ENCODE peak calls at places on chromosomes 12 and 14, in six cellular contexts. T is endothelial cell of umbilical vein, U is GM12878, P is H1, M is HepG2, D is A549. R is an unnamed sample.
A peak's percentile ranks its signal among the peaks of the same experiment; 100 is the strongest.

GRCh38 chr12:124194521-124195225 is 100.2 kb upstream of the RFLNA start:
- DNase-seq in T (no peak), P (no peak), U (no peak), M (no peak), D (no peak), R (no peak)

GRCh38 chr14:55600784-55601561 is 21.0 kb downstream of the KTN1 start:
- DNase-seq in D (peak; percentile 21), M (no peak), T (peak; percentile 56), U (no peak), P (no peak), R (no peak)

GRCh38 chr14:103146141-103146709 is 23.0 kb downstream of the TNFAIP2 start:
- DNase-seq in D (no peak), M (no peak), P (no peak), U (no peak), T (no peak), R (no peak)

GRCh38 chr14:65117795-65118746 is 15.8 kb upstream of the MAX start:
- DNase-seq in M (no peak), U (no peak), T (no peak), P (no peak), D (no peak), R (no peak)

GRCh38 chr14:39488600-39488999 is 56.4 kb upstream of the FBXO33 start:
- DNase-seq in M (no peak), T (no peak), P (no peak), D (no peak), U (no peak), R (no peak)

GRCh38 chr12:73863541-73863940 is 674.1 kb upstream of the ATXN7L3B start:
- DNase-seq in U (no peak), D (peak; percentile 2), P (no peak), T (peak; percentile 68), M (no peak), R (no peak)

GRCh38 chr14:24659916-24660570 is 26.1 kb upstream of the GZMB start:
- DNase-seq in U (no peak), T (no peak), D (no peak), M (no peak), P (no peak), R (peak; percentile 91)

GRCh38 chr14:81312289-81312876 is 87.7 kb downstream of the STON2 start:
- DNase-seq in M (no peak), D (no peak), T (no peak), P (no peak), U (no peak), R (no peak)

GRCh38 chr14:80988742-80989429 is 33.5 kb downstream of the TSHR start:
- DNase-seq in U (no peak), D (no peak), M (no peak), T (no peak), P (no peak), R (peak; percentile 51)

GRCh38 chr12:121580959-121581680 is at the start of gene KDM2B:
- DNase-seq in P (no peak), D (no peak), U (no peak), T (peak; percentile 63), M (peak; percentile 63), R (peak; percentile 29)

GRCh38 chr12:27898022-27898421 is 74.5 kb downstream of the PTHLH start:
- DNase-seq in U (no peak), P (no peak), D (no peak), M (peak; percentile 71), T (no peak), R (no peak)

GRCh38 chr12:52832451-52832850 is 1.7 kb downstream of the KRT79 start:
- DNase-seq in P (no peak), T (no peak), D (no peak), M (no peak), U (no peak), R (no peak)

GRCh38 chr12:69149262-69149661 is 90.1 kb upstream of the CPSF6 start:
- DNase-seq in M (no peak), U (no peak), P (no peak), D (no peak), T (no peak), R (no peak)

GRCh38 chr12:31507966-31508365 is 83.0 kb downstream of the DENND5B start:
- DNase-seq in U (no peak), M (no peak), T (no peak), P (no peak), D (no peak), R (no peak)

GRCh38 chr12:132152411-132152821 is 8.2 kb downstream of the NOC4L start:
- DNase-seq in T (no peak), M (no peak), D (no peak), P (no peak), U (no peak), R (no peak)

GRCh38 chr12:94706250-94706661 is 55.9 kb upstream of the TMCC3 start:
- DNase-seq in U (peak; percentile 55), M (no peak), D (no peak), P (no peak), T (no peak), R (no peak)

GRCh38 chr14:31291210-31291609 is 83.6 kb upstream of the HECTD1 start:
- DNase-seq in U (no peak), T (peak; percentile 24), D (no peak), M (no peak), P (no peak), R (peak; percentile 52)

GRCh38 chr12:6867407-6868210 is at the start of gene TPI1:
- DNase-seq in T (peak; percentile 78), P (no peak), U (peak; percentile 23), D (peak; percentile 85), M (peak; percentile 39), R (peak; percentile 84)

GRCh38 chr14:95701846-95702221 is 12.1 kb downstream of the TCL1A start:
- DNase-seq in D (no peak), U (no peak), M (no peak), P (no peak), T (peak; percentile 49), R (no peak)

GRCh38 chr14:90491221-90491867 is 94.5 kb downstream of the CALM1 start:
- DNase-seq in T (peak; percentile 19), P (no peak), U (no peak), D (no peak), M (no peak), R (no peak)

GRCh38 chr14:89491701-89492381 is 74.8 kb upstream of the FOXN3 start:
- DNase-seq in P (no peak), U (no peak), D (no peak), M (peak; percentile 57), T (peak; percentile 68), R (no peak)

GRCh38 chr12:26317942-26318565 is 122.7 kb downstream of the SSPN start:
- DNase-seq in U (no peak), P (no peak), T (peak; percentile 74), D (no peak), M (no peak), R (peak; percentile 38)

GRCh38 chr14:25108959-25109358 is 59.0 kb upstream of the STXBP6 start:
- DNase-seq in U (no peak), T (no peak), D (no peak), P (no peak), M (peak; percentile 32), R (no peak)

GRCh38 chr12:4392223-4392742 is 12.8 kb upstream of the FGF23 start:
- DNase-seq in D (no peak), U (no peak), M (no peak), T (peak; percentile 19), P (no peak), R (no peak)

GRCh38 chr12:4388032-4388431 is 8.5 kb upstream of the FGF23 start:
- DNase-seq in M (no peak), D (no peak), P (no peak), U (no peak), T (no peak), R (no peak)

GRCh38 chr12:4386756-4387155 is 7.2 kb upstream of the FGF23 start:
- DNase-seq in D (no peak), M (no peak), P (no peak), U (no peak), T (no peak), R (no peak)

GRCh38 chr12:4387607-4388006 is 8.1 kb upstream of the FGF23 start:
- DNase-seq in U (no peak), P (no peak), T (no peak), M (no peak), D (no peak), R (no peak)

DNA sequence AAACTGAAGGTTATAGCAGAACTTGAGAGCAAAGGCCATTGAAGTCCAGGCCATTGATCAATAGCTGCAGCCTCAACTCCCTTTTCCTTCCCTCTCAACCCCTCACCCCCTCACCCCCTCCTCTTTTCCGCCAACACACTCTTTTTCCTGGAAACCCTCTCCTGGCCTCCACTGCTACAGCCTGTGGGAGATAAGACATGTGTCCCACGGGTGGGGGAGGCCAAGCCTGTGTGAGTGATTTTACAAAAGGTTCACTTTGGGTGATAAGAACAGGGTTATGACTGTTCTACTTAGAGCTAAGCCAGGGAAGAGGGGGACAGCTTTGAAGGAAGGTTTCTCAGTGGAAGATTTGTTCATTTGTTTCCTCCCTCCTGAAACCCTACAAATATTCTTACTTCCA is 9.2 kb upstream of the FGF23 start:
- DNase-seq in D (no peak), M (no peak), T (no peak), P (no peak), U (no peak), R (no peak)
- TF ChIP-seq MAX in D (no peak), M (no peak), T (no peak), P (no peak), U (no peak), R (no peak)

GRCh38 chr12:24952389-24952788 is 3.5 kb upstream of the BCAT1 start:
- DNase-seq in P (no peak), D (no peak), U (no peak), M (no peak), T (no peak), R (no peak)
- H3K4me3 ChIP-seq in P (no peak overlapping the region), D (no peak overlapping the region), U (no peak overlapping the region), M (no peak overlapping the region), T (no peak overlapping the region), R (no peak overlapping the region)

DNA sequence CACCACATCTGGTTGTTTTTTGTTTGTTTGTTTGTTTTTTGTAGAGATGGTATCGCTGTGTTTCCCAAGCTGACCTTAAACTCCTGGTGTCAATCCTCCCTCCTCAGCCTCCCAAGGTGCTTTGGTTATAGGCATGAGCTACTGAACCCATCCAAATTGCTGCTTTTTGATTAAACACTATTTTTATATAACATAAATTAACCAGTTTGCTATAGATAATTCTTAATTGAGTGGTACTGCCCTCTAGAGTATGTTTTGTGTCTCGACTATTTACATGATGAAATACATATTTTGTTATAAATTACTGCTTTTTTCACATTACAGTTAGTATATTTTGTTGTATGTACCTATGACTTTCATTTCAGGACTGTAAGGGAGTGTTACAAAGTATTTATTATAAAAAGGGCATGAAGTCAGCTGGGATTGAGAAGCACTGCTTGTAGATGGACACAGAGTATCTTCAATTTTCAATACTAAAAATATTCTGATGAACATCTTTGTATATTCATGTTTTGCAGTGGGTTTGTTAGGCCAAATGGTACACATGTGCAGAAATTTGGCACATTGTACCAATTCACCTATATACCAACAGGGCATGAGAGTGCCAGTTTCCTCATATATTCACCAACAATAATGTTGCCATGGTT is 14.9 kb upstream of the SCAF11 start:
- DNase-seq in P (no peak), U (no peak), M (no peak), D (peak; percentile 9), T (peak; percentile 34), R (peak; percentile 13)
- TF ChIP-seq POLR2A in P (no peak), U (no peak), M (no peak), D (no peak), T (no peak), R (no peak)

DNA sequence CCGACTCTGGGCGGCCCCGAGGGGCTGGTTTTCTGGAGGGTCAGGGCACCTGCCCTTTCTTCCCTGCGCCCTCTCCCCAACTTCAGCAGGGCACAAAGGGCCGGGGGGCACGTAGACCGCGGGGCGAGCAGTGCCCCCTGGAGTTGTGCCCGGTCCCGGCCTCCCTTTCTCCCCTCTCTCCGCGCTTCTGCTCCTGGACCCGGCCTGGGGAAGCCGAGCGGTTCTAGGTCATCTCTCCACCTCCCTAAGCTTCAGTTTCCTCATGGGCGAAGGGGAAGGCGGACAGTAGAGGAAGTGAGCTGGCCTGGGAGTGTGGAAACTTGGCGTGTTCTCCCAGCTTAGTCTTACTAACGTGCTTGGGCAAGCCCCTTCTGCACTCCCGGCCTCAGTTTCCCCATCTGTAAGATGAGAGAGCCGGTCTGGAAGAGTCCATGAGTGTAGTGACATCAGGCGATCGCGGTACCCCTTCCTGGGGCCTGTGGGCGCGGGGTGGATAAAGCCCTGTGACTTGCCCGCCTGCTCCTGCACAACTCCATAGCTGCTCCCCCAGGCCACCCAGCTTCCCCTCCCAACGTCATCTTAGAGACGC is 158.6 kb upstream of the PARP11 start:
- DNase-seq in T (peak; percentile 14), P (no peak), U (no peak), M (no peak), D (peak; percentile 16), R (no peak)
- TF ChIP-seq MAX in T (no peak), P (no peak), U (no peak), M (no peak), D (no peak), R (no peak)

R was measured in NB4.